ENCODE peak calls at places on chromosomes 13 and 19, in nine cellular contexts. C is kidney epithelial cell, N is AG04450, X is foreskin fibroblast, Z is BJ, W is ascending aorta, Y is epithelial cell of esophagus, R is K562, V is lower leg skin. S is an unnamed sample.

GRCh38 chr19:455031-455705 is 5.7 kb downstream of the SHC2 start:
- DNase-seq in N (no peak), W (no peak), X (no peak), R (no peak), C (no peak), V (no peak), Y (no peak), Z (no peak), S (no peak)

GRCh38 chr13:90443268-90443667 is 904.2 kb upstream of the MIR17HG start:
- DNase-seq in Z (no peak), X (no peak), Y (no peak), N (no peak), C (no peak), R (no peak), V (no peak), W (no peak), S (no peak)

GRCh38 chr19:13427273-13428051 is 78.8 kb downstream of the CACNA1A start:
- DNase-seq in Y (no peak), N (no peak), V (no peak), W (no peak), R (no peak), C (no peak), Z (no peak), X (no peak), S (no peak)

GRCh38 chr19:29514525-29515232 is 11.1 kb upstream of the VSTM2B start:
- DNase-seq in Z (no peak), R (no peak), Y (no peak), N (no peak), V (no peak), X (no peak), W (no peak), C (no peak), S (no peak)

GRCh38 chr19:33406521-33407139 is 33.1 kb downstream of the CEBPG start:
- DNase-seq in R (peak), Z (no peak), N (no peak), C (no peak), X (peak), Y (peak), W (peak), V (peak), S (no peak)

GRCh38 chr19:42113641-42114348 is 18.5 kb downstream of the POU2F2 start:
- DNase-seq in W (peak), Y (peak), N (peak), Z (peak), V (no peak), R (no peak), C (peak), X (peak), S (peak)

GRCh38 chr13:33743438-33744368 is 74.2 kb upstream of the RFC3 start:
- DNase-seq in N (no peak), Y (peak), C (no peak), X (peak), V (no peak), Z (no peak), R (no peak), W (no peak), S (no peak)

GRCh38 chr19:369256-369655 is 24.7 kb upstream of the MIER2 start:
- DNase-seq in V (no peak), R (no peak), Y (no peak), W (peak), X (no peak), N (no peak), C (no peak), Z (no peak), S (no peak)

GRCh38 chr13:42477588-42478190 is 96.3 kb upstream of the TNFSF11 start:
- DNase-seq in V (no peak), X (peak), N (no peak), C (no peak), W (no peak), R (no peak), Z (no peak), Y (no peak), S (no peak)

GRCh38 chr19:50519006-50519575 is 5.4 kb upstream of the ASPDH start:
- DNase-seq in Y (no peak), N (no peak), V (no peak), X (no peak), C (no peak), Z (no peak), W (no peak), R (no peak), S (no peak)

GRCh38 chr13:23087884-23088283 is 92.9 kb upstream of the SGCG start:
- DNase-seq in C (no peak), W (no peak), X (peak), R (peak), V (no peak), Z (no peak), N (no peak), Y (peak), S (no peak)

GRCh38 chr13:29849731-29850212 is 645 bp downstream of the UBL3 start:
- DNase-seq in C (peak), Y (peak), X (peak), R (peak), N (no peak), Z (no peak), W (peak), V (peak), S (no peak)

GRCh38 chr13:41058229-41059070 is 2.9 kb upstream of the WBP4 start:
- DNase-seq in N (no peak), Z (no peak), R (no peak), V (no peak), X (no peak), Y (no peak), C (no peak), W (no peak), S (no peak)

GRCh38 chr19:52735734-52736133 is 890 bp upstream of the ZNF611 start:
- DNase-seq in W (peak), Y (no peak), R (no peak), Z (no peak), V (peak), X (peak), C (no peak), N (no peak), S (no peak)

GRCh38 chr19:55405638-55406037 is 1.9 kb downstream of the UBE2S start:
- DNase-seq in Y (no peak), C (no peak), W (no peak), R (no peak), X (no peak), V (no peak), Z (no peak), N (no peak), S (no peak)
- H3K4me3 ChIP-seq in Y (peak), C (peak), W (peak), R (peak), X (peak), V (no peak), Z (no peak), N (peak), S (peak)

DNA sequence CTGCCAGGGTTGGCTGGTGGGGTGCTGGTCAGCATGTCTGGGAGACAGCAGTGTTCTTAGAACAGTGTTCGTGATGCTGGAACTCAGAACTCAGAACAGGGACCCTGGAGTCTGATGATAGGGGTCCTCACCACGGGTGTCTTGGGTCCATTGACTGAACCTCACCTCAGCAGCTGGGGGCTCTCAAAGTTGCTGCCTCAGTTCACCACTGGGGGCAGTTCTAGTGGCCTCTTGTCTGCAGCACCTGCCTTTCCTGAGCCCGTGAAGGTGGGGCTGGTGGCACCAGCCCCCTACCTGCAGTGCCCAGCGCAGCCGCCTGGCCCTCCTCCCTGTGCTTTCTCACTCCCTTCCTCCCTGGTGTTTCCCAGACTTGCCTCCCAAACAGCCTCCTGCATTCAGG is 28.5 kb downstream of the SAFB start:
- DNase-seq in X (no peak), Y (no peak), V (no peak), Z (no peak), W (no peak), R (no peak), N (no peak), C (no peak), S (no peak)
- TF ChIP-seq CTCF in X (no peak), Y (no peak), V (no peak), Z (no peak), W (no peak), R (no peak), N (peak), C (no peak), S (no peak)

DNA sequence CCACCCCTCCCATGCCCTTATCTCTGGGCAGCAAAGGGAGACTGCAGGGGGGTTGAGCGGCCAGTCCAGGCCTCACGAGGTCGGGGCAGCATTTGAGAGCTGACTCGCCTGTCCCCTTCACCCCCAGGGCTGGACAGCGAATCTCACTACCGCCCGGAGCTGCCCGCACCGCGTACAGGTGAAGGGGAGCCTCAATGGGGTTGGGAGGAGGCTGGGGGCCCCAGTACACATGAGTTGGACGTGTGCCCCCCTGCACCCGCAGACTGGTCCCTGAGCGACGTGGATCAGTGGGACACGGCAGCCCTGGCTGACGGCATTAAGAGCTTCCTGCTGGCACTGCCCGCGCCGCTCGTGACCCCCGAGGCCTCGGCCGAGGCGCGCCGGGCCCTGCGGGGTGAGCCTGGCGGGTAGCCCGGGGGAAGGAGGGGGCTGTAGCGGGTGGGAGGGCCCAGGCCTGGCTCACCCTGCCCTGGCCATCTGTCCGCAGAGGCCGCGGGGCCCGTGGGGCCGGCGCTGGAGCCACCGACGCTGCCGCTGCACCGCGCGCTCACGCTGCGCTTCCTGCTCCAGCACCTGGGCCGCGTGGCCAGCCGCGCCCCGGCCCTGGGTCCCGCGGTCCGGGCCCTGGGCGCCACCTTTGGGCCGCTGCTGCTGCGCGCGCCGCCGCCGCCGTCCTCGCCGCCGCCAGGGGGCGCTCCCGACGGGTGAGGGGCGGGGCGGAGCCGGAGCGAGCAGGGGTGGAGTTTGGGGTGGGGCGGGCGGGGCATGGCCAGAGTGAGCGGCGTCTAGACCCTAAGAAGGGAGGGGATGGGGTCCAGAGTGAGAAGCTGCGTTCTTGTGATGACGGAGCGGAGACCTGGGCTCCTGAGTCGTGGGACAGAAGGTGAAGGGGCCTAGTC is 8.1 kb downstream of the PIK3R2 start:
- DNase-seq in Z (no peak), C (no peak), V (no peak), X (peak), N (no peak), W (peak), Y (peak), R (peak), S (no peak)
- H3K4me3 ChIP-seq in Z (peak), C (no peak), V (no peak), X (peak), N (peak), W (peak), Y (peak), R (peak), S (peak)

GRCh38 chr13:49265822-49266221 is 18.1 kb downstream of the CDADC1 start:
- DNase-seq in N (peak), X (peak), V (no peak), Y (no peak), R (no peak), Z (peak), C (no peak), W (no peak), S (no peak)
- TF ChIP-seq CTCF in N (no peak), X (no peak), V (no peak), Y (no peak), R (no peak), Z (no peak), C (no peak), W (no peak), S (no peak)

GRCh38 chr19:19451429-19452240 is 46.2 kb downstream of the GATAD2A start:
- DNase-seq in C (no peak), V (no peak), N (no peak), W (no peak), Z (no peak), R (no peak), Y (no peak), X (no peak), S (no peak)
- H3K4me3 ChIP-seq in C (no peak), V (no peak), N (no peak), W (no peak), Z (no peak), R (no peak), Y (no peak), X (no peak), S (no peak)

GRCh38 chr13:26895081-26895807 is 134.7 kb upstream of the GPR12 start:
- DNase-seq in V (no peak), X (no peak), Y (no peak), C (no peak), R (no peak), N (no peak), W (no peak), Z (no peak), S (no peak)
- TF ChIP-seq CTCF in V (no peak), X (no peak), Y (no peak), C (no peak), R (no peak), N (no peak), W (no peak), Z (no peak), S (no peak)

DNA sequence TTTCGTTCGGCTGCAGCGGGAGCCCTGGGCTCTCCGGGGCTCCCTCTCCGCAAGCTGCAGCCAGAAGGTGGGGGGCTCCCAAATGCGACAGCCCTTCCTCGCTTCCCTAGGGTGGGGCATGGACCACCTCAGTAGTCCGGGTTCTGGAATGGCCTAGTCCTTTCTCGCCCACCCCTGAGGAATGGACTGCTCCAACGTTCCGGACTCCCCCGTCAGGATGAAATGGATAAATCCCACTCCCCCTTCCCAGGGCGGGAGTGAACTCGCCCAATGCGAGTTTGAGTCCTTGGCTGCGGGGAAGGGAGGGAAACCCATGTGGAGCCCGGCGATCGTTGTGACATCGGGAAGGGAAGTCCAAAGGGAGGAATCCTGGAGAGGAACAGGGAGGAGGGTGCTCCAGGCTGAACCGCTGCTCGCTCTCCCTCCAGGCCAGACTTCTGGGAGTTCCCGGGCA is 5.5 kb downstream of the HRC start:
- DNase-seq in V (peak), W (peak), Z (no peak), X (peak), R (peak), N (peak), Y (peak), C (no peak), S (no peak)
- H3K4me3 ChIP-seq in V (peak), W (peak), Z (peak), X (peak), R (peak), N (peak), Y (peak), C (peak), S (peak)

S was measured in AG04449.